ENCODE peak calls at places on chromosome 12, in six cellular contexts. L is GM23248; W is left ventricle myocardium inferior; D is NT2/D1; Y is activated CD4-positive, alpha-beta T cell treated with anti-CD3 and anti-CD28 coated beads for 48 hours; O is ureter. Q is an unnamed sample.

GRCh38 chr12:93237235-93237915 is 140.3 kb upstream of the NUDT4 start:
- DNase-seq in D (no peak), O (no peak), W (peak), L (no peak), Y (no peak), Q (no peak)

GRCh38 chr12:114221136-114221838 is 184.7 kb downstream of the TBX5 start:
- DNase-seq in W (peak), L (no peak), D (no peak), Y (no peak), O (no peak), Q (no peak)

GRCh38 chr12:123024819-123025391 is 44.4 kb downstream of the ARL6IP4 start:
- DNase-seq in W (no peak), D (no peak), Y (peak), O (no peak), L (peak), Q (no peak)

GRCh38 chr12:113844495-113845175 is 121.5 kb downstream of the RBM19 start:
- DNase-seq in Y (no peak), O (no peak), D (no peak), L (no peak), W (peak), Q (no peak)

GRCh38 chr12:1203735-1204019 is 212.7 kb downstream of the ERC1 start:
- DNase-seq in O (no peak), D (no peak), Y (no peak), W (no peak), L (no peak), Q (no peak)

GRCh38 chr12:127272864-127273263 is 994.1 kb upstream of the TMEM132C start:
- DNase-seq in O (no peak), L (peak), D (no peak), W (no peak), Y (no peak), Q (no peak)

GRCh38 chr12:72219937-72220336 is 52.2 kb upstream of the TRHDE start:
- DNase-seq in L (no peak), W (no peak), Y (no peak), O (no peak), D (no peak), Q (no peak)

GRCh38 chr12:40711121-40711520 is 18.9 kb downstream of the CNTN1 start:
- DNase-seq in L (no peak), Y (no peak), W (no peak), O (no peak), D (no peak), Q (no peak)

GRCh38 chr12:57241556-57242310 is 9.3 kb downstream of the STAC3 start:
- DNase-seq in O (no peak), L (peak), D (no peak), Y (no peak), W (no peak), Q (no peak)

GRCh38 chr12:70252832-70253231 is 9.6 kb downstream of the CNOT2 start:
- DNase-seq in W (no peak), L (no peak), Y (no peak), D (no peak), O (no peak), Q (no peak)

GRCh38 chr12:80769553-80770140 is 52.9 kb downstream of the MYF5 start:
- DNase-seq in Y (no peak), W (no peak), D (no peak), L (no peak), O (no peak), Q (no peak)